ENCODE peak calls at places on chromosomes 7 and 10, in six cellular contexts. M, C, H, Q, E and U are unnamed samples.

GRCh38 chr10:132355754-132356153 is 23.8 kb downstream of the LRRC27 start:
- DNase-seq in M (no peak), C (no peak), H (no peak), Q (no peak), E (no peak), U (no peak)

GRCh38 chr10:33333260-33334169 is 952 bp downstream of the NRP1 start:
- DNase-seq in M (no peak), C (no peak), H (no peak), Q (peak), E (peak), U (no peak)

GRCh38 chr7:66514050-66514449 is 114.6 kb upstream of the KCTD7 start:
- DNase-seq in M (no peak), C (no peak), H (no peak), Q (no peak), E (no peak), U (no peak)

GRCh38 chr10:52226448-52226847 is 87.6 kb upstream of the DKK1 start:
- DNase-seq in M (no peak), C (peak), H (no peak), Q (no peak), E (peak), U (peak)

GRCh38 chr10:69801094-69801433 is 642 bp upstream of the COL13A1 start:
- DNase-seq in M (no peak), C (peak), H (no peak), Q (peak), E (peak), U (peak)

GRCh38 chr10:102988404-102989314 is 70.6 kb downstream of the CNNM2 start:
- DNase-seq in M (no peak), C (no peak), H (no peak), Q (no peak), E (peak), U (no peak)

GRCh38 chr10:101014966-101015581 is 15.5 kb downstream of the LZTS2 start:
- DNase-seq in M (no peak), C (peak), H (peak), Q (no peak), E (peak), U (peak)

GRCh38 chr10:1109795-1110673 is 53.8 kb downstream of the WDR37 start:
- DNase-seq in M (no peak), C (peak), H (peak), Q (peak), E (peak), U (peak)

GRCh38 chr10:92692085-92692671 is 2.4 kb downstream of the HHEX start:
- DNase-seq in M (no peak), C (no peak), H (no peak), Q (no peak), E (no peak), U (no peak)

GRCh38 chr10:24449334-24449740 is 240.4 kb downstream of the KIAA1217 start:
- DNase-seq in M (no peak), C (no peak), H (no peak), Q (no peak), E (no peak), U (peak)

GRCh38 chr7:140576589-140576988 is 64.0 kb downstream of the DENND2A start:
- DNase-seq in M (no peak), C (no peak), H (no peak), Q (no peak), E (no peak), U (no peak)

GRCh38 chr10:76301950-76302349 is 870.5 kb downstream of the LRMDA start:
- DNase-seq in M (no peak), C (no peak), H (no peak), Q (no peak), E (peak), U (no peak)

GRCh38 chr7:12683678-12684077 is 3.8 kb upstream of the ARL4A start:
- DNase-seq in M (no peak), C (no peak), H (no peak), Q (no peak), E (peak), U (peak)